ENCODE peak calls at places on chromosomes 6 and 20, in six cellular contexts. X is lower leg skin, E is HepG2, M is A549, N is body of pancreas, F is ovary. S is an unnamed sample.

GRCh38 chr20:49361872-49362663 is 84.2 kb upstream of the ZNFX1 start:
- DNase-seq in F (no peak), M (no peak), N (no peak), E (no peak), X (no peak), S (no peak)

GRCh38 chr6:96626749-96627353 is 63.9 kb downstream of the FHL5 start:
- DNase-seq in M (peak), N (no peak), F (no peak), X (no peak), E (peak), S (peak)

GRCh38 chr6:121851056-121851455 is 415.6 kb downstream of the GJA1 start:
- DNase-seq in N (no peak), X (no peak), E (no peak), F (no peak), M (no peak), S (no peak)

GRCh38 chr6:122604676-122605075 is 5.5 kb upstream of the PKIB start:
- DNase-seq in N (no peak), X (no peak), E (no peak), M (no peak), F (no peak), S (no peak)

GRCh38 chr20:35564905-35565304 is 23.0 kb downstream of the ERGIC3 start:
- DNase-seq in X (no peak), F (no peak), E (no peak), N (no peak), M (no peak), S (no peak)

GRCh38 chr20:17904027-17904426 is 64.6 kb downstream of the SNX5 start:
- DNase-seq in X (no peak), M (no peak), F (no peak), E (no peak), N (no peak), S (no peak)

GRCh38 chr20:9467995-9468394 is 46.4 kb upstream of the LAMP5 start:
- DNase-seq in F (no peak), E (peak), M (peak), X (no peak), N (no peak), S (no peak)

GRCh38 chr6:170048615-170049256 is 242.1 kb downstream of the DLL1 start:
- DNase-seq in E (no peak), F (peak), M (no peak), N (peak), X (peak), S (no peak)

GRCh38 chr20:57092112-57092899 is 174.1 kb downstream of the BMP7 start:
- DNase-seq in E (peak), F (no peak), X (no peak), M (peak), N (peak), S (peak)

GRCh38 chr6:34301408-34301807 is 52.6 kb upstream of the SMIM29 start:
- DNase-seq in F (no peak), N (peak), X (no peak), M (no peak), E (no peak), S (no peak)

GRCh38 chr6:40816601-40817000 is 222.4 kb downstream of the UNC5CL start:
- DNase-seq in X (no peak), N (no peak), F (no peak), M (no peak), E (no peak), S (no peak)

GRCh38 chr20:12175538-12175937 is 257.8 kb downstream of the BTBD3 start:
- DNase-seq in F (no peak), M (no peak), N (no peak), E (no peak), X (no peak), S (no peak)

GRCh38 chr20:12179692-12180091 is 262.0 kb downstream of the BTBD3 start:
- DNase-seq in E (no peak), F (no peak), N (no peak), M (no peak), X (no peak), S (no peak)

GRCh38 chr20:12173333-12173732 is 255.6 kb downstream of the BTBD3 start:
- DNase-seq in N (no peak), X (no peak), F (no peak), M (no peak), E (no peak), S (no peak)

GRCh38 chr20:12180107-12180661 is 262.5 kb downstream of the BTBD3 start:
- DNase-seq in N (no peak), F (no peak), E (no peak), M (no peak), X (no peak), S (no peak)

DNA sequence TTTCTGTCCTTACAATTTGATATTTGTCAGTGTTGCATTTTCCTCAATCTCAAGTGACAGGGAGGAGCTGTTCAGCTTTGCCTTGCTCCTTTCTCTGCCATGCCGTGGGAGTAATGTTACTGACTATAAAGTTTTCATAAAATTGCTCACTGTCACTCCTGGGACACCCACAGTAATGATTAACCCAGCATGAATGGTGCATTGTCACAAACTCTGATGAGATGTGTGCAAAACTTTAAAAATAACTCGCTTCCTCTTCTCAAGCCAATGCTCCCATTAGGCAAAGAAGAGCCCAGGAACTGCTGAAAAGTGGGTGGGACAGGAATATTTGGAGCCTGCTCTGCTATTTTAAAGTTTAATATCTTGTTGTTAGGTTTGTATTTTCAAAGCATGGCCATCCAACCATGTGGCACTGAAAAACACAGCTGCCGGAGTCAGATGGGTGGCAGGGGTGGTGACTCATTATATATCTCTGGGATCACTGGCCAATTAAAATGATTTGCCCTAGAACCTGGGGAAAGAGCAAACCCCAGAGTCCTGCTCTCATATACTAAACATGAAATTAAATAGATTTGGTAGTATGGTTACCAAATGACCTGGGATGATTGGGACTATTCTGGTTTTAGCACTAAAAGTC is 260.1 kb downstream of the BTBD3 start:
- DNase-seq in F (no peak), E (peak), M (no peak), N (peak), X (no peak), S (no peak)
- TF ChIP-seq POLR2A in F (no peak), E (no peak), M (no peak), N (no peak), X (no peak), S (no peak)

DNA sequence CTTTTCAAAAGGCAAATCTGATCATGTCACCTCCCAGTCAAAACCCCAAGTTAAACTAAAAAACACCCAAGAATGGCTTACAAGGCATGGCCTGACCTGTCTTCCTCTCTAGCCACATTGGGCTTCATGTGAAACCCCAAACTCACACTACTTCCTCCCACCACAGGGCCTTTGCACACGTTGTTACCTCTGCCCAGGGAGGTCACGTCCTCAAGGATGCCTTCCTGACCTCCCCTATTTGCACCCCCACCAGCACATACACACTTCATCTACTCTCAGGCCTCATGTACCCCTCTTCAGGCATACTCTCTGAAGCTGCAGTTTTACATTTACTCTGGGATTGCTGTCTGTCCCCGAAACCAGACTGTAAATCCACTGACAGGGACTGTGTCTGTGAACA is 6.1 kb downstream of the EZR start:
- DNase-seq in N (no peak), E (no peak), X (peak), F (no peak), M (no peak), S (no peak)
- TF ChIP-seq POLR2A in N (no peak), E (no peak), X (no peak), F (no peak), M (no peak), S (no peak)

GRCh38 chr6:26186652-26187051 is 99.4 kb downstream of the HFE start:
- DNase-seq in F (no peak), X (no peak), E (no peak), N (no peak), M (no peak), S (no peak)

GRCh38 chr6:26185802-26186201 is 98.6 kb downstream of the HFE start:
- DNase-seq in F (no peak), E (no peak), X (no peak), N (no peak), M (no peak), S (no peak)

GRCh38 chr6:26187292-26187691 is 100.1 kb downstream of the HFE start:
- DNase-seq in E (no peak), M (no peak), F (no peak), N (no peak), X (no peak), S (no peak)

GRCh38 chr6:26189905-26190304 is 102.7 kb downstream of the HFE start:
- DNase-seq in F (no peak), X (no peak), N (no peak), E (no peak), M (no peak), S (no peak)

GRCh38 chr6:26187981-26188635 is 100.9 kb downstream of the HFE start:
- DNase-seq in M (no peak), F (peak), E (peak), N (peak), X (no peak), S (peak)
- TF ChIP-seq POLR2A in M (peak), F (no peak), E (no peak), N (no peak), X (no peak), S (no peak)

GRCh38 chr6:10694302-10695085 is at the start of the genes C6orf52 and PAK1IP1:
- DNase-seq in E (peak), F (peak), X (peak), M (peak), N (peak), S (peak)
- TF ChIP-seq POLR2A in E (peak), F (peak), X (no peak), M (peak), N (peak), S (peak)

GRCh38 chr6:28923318-28924102 is at the start of gene TRIM27:
- DNase-seq in N (peak), M (peak), F (peak), E (peak), X (peak), S (peak)
- TF ChIP-seq POLR2A in N (peak), M (peak), F (peak), E (peak), X (no peak), S (peak)